ENCODE peak calls at places on chromosomes 12 and 14, in four cellular contexts. One of them, this sample, is unnamed.

GRCh38 chr12:10406725-10407124 is 2.8 kb downstream of the KLRC4 start:
- DNase-seq in HepG2: no peak
- DNase-seq in K562: no peak
- DNase-seq in IMR-90: no peak
- DNase-seq in this sample: no peak

GRCh38 chr14:99036594-99037293 is 235.3 kb downstream of the BCL11B start:
- DNase-seq in HepG2: no peak
- DNase-seq in K562: no peak
- DNase-seq in IMR-90: no peak
- DNase-seq in this sample: no peak

GRCh38 chr12:113407931-113408585 is 4.4 kb upstream of the SDS start:
- DNase-seq in IMR-90: peak; percentile 61
- DNase-seq in HepG2: no peak
- DNase-seq in K562: peak; percentile 64
- DNase-seq in this sample: no peak

GRCh38 chr12:96445743-96446655 is 43.4 kb upstream of the CFAP54 start:
- DNase-seq in HepG2: no peak
- DNase-seq in IMR-90: peak; percentile 99
- DNase-seq in K562: peak; percentile 75
- DNase-seq in this sample: no peak

GRCh38 chr14:55160989-55161388 is 30.4 kb downstream of the DLGAP5 start:
- DNase-seq in HepG2: peak; percentile 8
- DNase-seq in K562: peak; percentile 5
- DNase-seq in IMR-90: peak; percentile 54
- DNase-seq in this sample: peak; percentile 38

GRCh38 chr12:103379670-103380069 is 116.1 kb downstream of the C12orf42 start:
- DNase-seq in IMR-90: no peak
- DNase-seq in HepG2: no peak
- DNase-seq in K562: no peak
- DNase-seq in this sample: no peak

GRCh38 chr14:74754157-74754556 is 9.0 kb upstream of the YLPM1 start:
- DNase-seq in IMR-90: peak; percentile 13
- DNase-seq in HepG2: no peak
- DNase-seq in K562: no peak
- DNase-seq in this sample: no peak

GRCh38 chr12:113996026-113996425 is 29.9 kb upstream of the RBM19 start:
- DNase-seq in K562: peak; percentile 12
- DNase-seq in IMR-90: no peak
- DNase-seq in HepG2: peak; percentile 5
- DNase-seq in this sample: no peak

GRCh38 chr12:116673713-116674112 is 64.2 kb downstream of the SPRING1 start:
- DNase-seq in IMR-90: no peak
- DNase-seq in HepG2: no peak
- DNase-seq in K562: peak; percentile 48
- DNase-seq in this sample: no peak

GRCh38 chr12:128968668-128969067 is 115.4 kb downstream of the GLT1D1 start:
- DNase-seq in HepG2: no peak
- DNase-seq in K562: no peak
- DNase-seq in IMR-90: no peak
- DNase-seq in this sample: no peak

GRCh38 chr12:89101440-89101839 is 250.9 kb downstream of the DUSP6 start:
- DNase-seq in IMR-90: no peak
- DNase-seq in HepG2: no peak
- DNase-seq in K562: peak; percentile 57
- DNase-seq in this sample: no peak

DNA sequence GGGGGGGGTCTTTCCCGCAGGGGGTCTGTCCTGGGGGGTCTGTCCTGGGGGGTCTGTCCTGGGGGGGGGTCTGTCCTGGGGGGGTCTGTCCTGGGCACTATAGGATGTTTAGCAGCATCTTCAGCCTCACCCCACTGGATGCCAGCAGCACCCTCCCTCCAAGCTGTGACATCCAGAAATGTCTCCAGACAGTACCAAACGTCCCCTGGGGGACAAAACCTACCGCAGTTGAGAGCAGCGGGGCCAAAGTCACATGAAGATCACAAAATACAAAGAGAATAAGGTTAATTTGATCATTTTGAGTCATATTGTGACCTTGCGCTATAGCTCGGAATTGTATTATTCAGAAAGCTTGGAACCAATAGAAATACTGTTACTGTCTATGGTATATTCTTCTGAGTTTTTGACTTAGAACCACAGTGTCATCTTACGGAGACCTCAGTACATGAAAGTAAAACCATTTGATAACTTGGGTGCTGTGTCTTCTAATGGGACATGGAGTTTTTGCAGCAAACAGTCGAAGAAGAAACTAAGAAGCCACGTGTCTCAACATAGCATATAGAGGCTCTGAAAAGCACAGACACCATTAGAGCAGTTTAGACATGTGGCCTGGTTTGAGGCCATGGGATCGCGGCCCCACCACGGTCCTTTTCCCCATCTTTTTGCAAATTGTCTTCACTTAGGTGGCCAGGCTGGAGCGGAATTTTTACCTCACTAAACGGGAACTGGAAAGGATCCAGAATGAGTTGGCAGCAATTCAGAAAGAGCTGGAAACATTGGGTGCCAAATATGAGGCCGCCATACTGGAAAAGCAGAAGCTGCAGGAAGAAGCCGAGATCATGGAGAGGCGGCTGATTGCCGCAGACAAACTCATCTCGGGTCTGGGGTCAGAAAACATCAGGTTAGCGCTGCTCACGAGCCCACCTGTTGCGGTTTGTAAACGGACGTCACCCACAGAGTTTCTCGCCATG is 59.9 kb downstream of the CCDC92 start:
- DNase-seq in IMR-90: no peak
- DNase-seq in HepG2: peak; percentile 40
- DNase-seq in K562: no peak
- DNase-seq in this sample: peak; percentile 40
- TF ChIP-seq MAZ in IMR-90: no peak
- TF ChIP-seq MAZ in HepG2: no peak
- TF ChIP-seq MAZ in K562: no peak
- TF ChIP-seq MAZ in this sample: no peak

DNA sequence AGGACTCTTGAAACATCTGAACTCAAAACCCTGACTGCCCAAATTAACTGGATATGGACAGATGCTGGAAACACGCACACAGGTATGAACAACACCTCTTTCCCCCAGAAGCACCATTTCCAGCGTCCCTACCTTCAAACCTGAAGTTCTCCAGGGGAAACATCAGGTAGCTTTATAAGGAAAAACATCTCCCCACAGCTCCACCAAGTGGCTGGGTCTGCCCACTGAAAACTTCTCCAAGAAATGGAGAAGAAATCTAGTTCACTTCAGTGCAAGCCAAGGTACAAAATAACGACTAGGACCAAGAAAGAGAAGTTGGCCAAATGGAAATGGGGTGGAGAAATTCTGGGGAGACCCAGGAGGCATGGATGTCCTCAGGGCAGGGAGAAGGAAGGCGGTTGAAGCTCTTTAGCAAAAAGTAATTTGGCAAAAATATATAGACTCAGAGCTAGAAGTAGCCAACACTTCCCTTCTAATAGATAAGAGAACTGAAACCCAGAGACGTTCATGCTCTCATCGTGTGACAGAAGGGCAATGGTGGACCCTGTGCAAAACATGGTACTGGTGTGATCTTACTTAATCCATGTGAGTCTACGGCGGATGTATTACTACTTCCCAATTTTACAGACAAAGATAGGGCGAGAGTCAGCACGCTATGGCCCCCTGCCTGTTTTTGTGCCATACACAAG is 10.5 kb upstream of the NUAK1 start:
- DNase-seq in IMR-90: peak; percentile 18
- DNase-seq in K562: peak; percentile 25
- DNase-seq in HepG2: no peak
- DNase-seq in this sample: peak; percentile 45
- TF ChIP-seq MAZ in IMR-90: no peak
- TF ChIP-seq MAZ in K562: no peak
- TF ChIP-seq MAZ in HepG2: no peak
- TF ChIP-seq MAZ in this sample: no peak

GRCh38 chr12:117967043-117967442 is 1.7 kb downstream of the KSR2 start:
- DNase-seq in HepG2: no peak
- DNase-seq in IMR-90: no peak
- DNase-seq in K562: no peak
- DNase-seq in this sample: no peak

GRCh38 chr12:117967512-117967911 is 1.3 kb downstream of the KSR2 start:
- DNase-seq in K562: no peak
- DNase-seq in HepG2: no peak
- DNase-seq in IMR-90: no peak
- DNase-seq in this sample: no peak

GRCh38 chr12:117970334-117970733 is 1.5 kb upstream of the KSR2 start:
- DNase-seq in HepG2: no peak
- DNase-seq in K562: no peak
- DNase-seq in IMR-90: no peak
- DNase-seq in this sample: no peak

GRCh38 chr12:117968084-117968789 is 553 bp downstream of the KSR2 start:
- DNase-seq in K562: no peak
- DNase-seq in HepG2: no peak
- DNase-seq in IMR-90: no peak
- DNase-seq in this sample: no peak

GRCh38 chr12:117968826-117969659 is at the start of gene KSR2:
- DNase-seq in HepG2: peak; percentile 13
- DNase-seq in K562: peak; percentile 6
- DNase-seq in IMR-90: no peak
- DNase-seq in this sample: peak; percentile 66
- TF ChIP-seq MAZ in HepG2: no peak
- TF ChIP-seq MAZ in K562: no peak
- TF ChIP-seq MAZ in IMR-90: no peak
- TF ChIP-seq MAZ in this sample: no peak

GRCh38 chr12:34386621-34387255 is 364.4 kb downstream of the ALG10 start:
- DNase-seq in IMR-90: no peak
- DNase-seq in HepG2: no peak
- DNase-seq in K562: no peak
- DNase-seq in this sample: no peak
- TF ChIP-seq MAZ in IMR-90: no peak
- TF ChIP-seq MAZ in HepG2: no peak
- TF ChIP-seq MAZ in K562: no peak
- TF ChIP-seq MAZ in this sample: no peak

DNA sequence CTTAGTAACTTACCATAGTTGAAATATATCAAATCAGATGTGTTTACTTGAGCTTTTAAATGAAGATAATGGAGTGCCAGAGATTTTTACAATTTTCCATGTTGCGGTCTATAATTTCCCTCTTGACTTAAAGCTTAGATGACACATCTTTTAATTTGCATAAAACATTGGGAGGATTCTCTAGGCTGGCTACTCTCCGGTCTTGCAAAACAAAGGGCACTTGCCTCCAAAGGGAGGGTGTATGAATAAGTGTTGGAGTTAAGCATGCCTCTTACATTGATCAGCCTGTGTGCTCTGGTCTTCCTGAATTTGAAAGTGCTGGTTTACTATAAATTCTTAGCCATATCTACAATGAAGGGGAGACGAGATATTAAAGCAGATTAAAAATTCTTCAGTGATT is 336.4 kb upstream of the NAV3 start:
- DNase-seq in HepG2: no peak
- DNase-seq in K562: no peak
- DNase-seq in IMR-90: no peak
- DNase-seq in this sample: no peak
- TF ChIP-seq MAZ in HepG2: no peak
- TF ChIP-seq MAZ in K562: no peak
- TF ChIP-seq MAZ in IMR-90: no peak
- TF ChIP-seq MAZ in this sample: no peak

DNA sequence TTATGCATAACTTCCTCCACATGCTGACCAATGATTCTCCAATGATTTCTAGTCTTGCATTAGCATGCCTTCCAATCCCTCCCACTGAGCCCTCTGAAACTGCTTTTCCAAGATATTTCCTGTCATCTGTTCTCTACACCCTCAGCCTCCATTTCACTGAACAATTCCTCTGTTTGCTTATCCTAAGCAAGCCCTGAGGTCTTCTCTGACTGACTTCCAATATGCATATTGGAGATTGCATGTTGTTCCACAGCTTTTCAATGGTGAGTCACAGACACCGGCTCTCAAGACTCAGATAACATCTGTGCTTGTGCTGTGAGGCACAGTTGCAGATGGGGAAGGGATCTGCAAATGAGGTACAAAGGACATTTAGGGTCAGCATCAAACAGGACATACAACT is 141.0 kb downstream of the SLC16A7 start:
- DNase-seq in K562: no peak
- DNase-seq in HepG2: no peak
- DNase-seq in IMR-90: peak; percentile 96
- DNase-seq in this sample: no peak
- TF ChIP-seq MAZ in K562: no peak
- TF ChIP-seq MAZ in HepG2: no peak
- TF ChIP-seq MAZ in IMR-90: no peak
- TF ChIP-seq MAZ in this sample: no peak

DNA sequence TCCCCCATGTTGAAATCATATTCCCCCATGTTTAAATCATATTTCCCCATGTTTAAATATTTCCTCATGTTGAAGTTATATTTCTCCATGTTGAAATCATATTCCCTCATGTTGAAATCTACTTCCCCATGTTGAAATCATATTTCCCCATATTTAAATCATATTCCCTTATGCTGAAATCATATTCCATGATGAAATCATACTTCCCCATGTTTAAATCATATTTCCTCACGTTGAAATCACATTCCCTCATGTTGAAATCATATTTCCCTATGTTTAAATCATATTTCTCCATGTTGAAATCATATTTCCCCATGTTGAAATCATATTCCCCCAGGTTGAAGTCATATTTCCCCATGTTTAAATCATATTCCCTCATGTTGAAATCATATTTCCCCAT is 34.6 kb upstream of the ADGRD1 start:
- DNase-seq in HepG2: no peak
- DNase-seq in K562: no peak
- DNase-seq in IMR-90: no peak
- DNase-seq in this sample: no peak
- TF ChIP-seq MAZ in HepG2: no peak
- TF ChIP-seq MAZ in K562: no peak
- TF ChIP-seq MAZ in IMR-90: no peak
- TF ChIP-seq MAZ in this sample: no peak

GRCh38 chr12:53236443-53237111 is 4.6 kb upstream of the RARG start:
- DNase-seq in K562: no peak
- DNase-seq in IMR-90: no peak
- DNase-seq in HepG2: no peak
- DNase-seq in this sample: no peak
- TF ChIP-seq MAZ in K562: no peak
- TF ChIP-seq MAZ in IMR-90: no peak
- TF ChIP-seq MAZ in HepG2: no peak
- TF ChIP-seq MAZ in this sample: no peak

GRCh38 chr12:97837401-97837800 is 374.8 kb downstream of the RMST start:
- DNase-seq in IMR-90: no peak
- DNase-seq in K562: no peak
- DNase-seq in HepG2: no peak
- DNase-seq in this sample: no peak
- TF ChIP-seq MAZ in IMR-90: no peak
- TF ChIP-seq MAZ in K562: no peak
- TF ChIP-seq MAZ in HepG2: no peak
- TF ChIP-seq MAZ in this sample: no peak

This sample was measured in A549.